ENCODE peak calls at places on chromosomes 16 and 17, in ten cellular contexts. F is tibial artery, V is BE2C, G is adrenal gland, D is neural progenitor cell, W is right atrium auricular region, E is heart right ventricle, K is kidney epithelial cell, A is AG04450, P is bronchial epithelial cell. H is an unnamed sample.

GRCh38 chr16:12320298-12320706 is 343.8 kb downstream of the SNX29 start:
- DNase-seq in P (no peak), W (no peak), G (no peak), D (no peak), E (no peak), K (peak), F (no peak), V (no peak), A (peak), H (peak)

GRCh38 chr17:66724581-66725341 is 110.2 kb upstream of the CACNG5 start:
- DNase-seq in P (no peak), A (no peak), K (no peak), V (no peak), W (no peak), D (no peak), G (no peak), E (no peak), F (no peak), H (peak)

GRCh38 chr17:75488693-75489510 is 26.4 kb downstream of the CASKIN2 start:
- DNase-seq in G (no peak), K (no peak), W (no peak), A (no peak), D (no peak), P (no peak), V (no peak), E (no peak), F (no peak), H (no peak)

GRCh38 chr17:37478187-37478586 is 11.5 kb upstream of the DUSP14 start:
- DNase-seq in F (peak), E (peak), V (no peak), W (peak), K (no peak), P (peak), A (no peak), G (no peak), D (no peak), H (peak)

GRCh38 chr17:4498461-4499397 is at the start of gene SPNS2:
- DNase-seq in W (no peak), V (peak), G (peak), F (peak), K (no peak), A (no peak), E (peak), D (peak), P (no peak), H (no peak)

GRCh38 chr17:54172654-54173316 is 350.1 kb downstream of the KIF2B start:
- DNase-seq in A (no peak), G (no peak), F (no peak), W (no peak), P (peak), D (peak), V (peak), K (no peak), E (no peak), H (peak)

GRCh38 chr17:8868529-8868951 is 1.1 kb upstream of the PIK3R6 start:
- DNase-seq in A (no peak), P (no peak), K (no peak), V (no peak), G (no peak), W (no peak), E (no peak), D (no peak), F (no peak), H (no peak)

GRCh38 chr16:81833751-81834150 is 54.7 kb downstream of the PLCG2 start:
- DNase-seq in D (no peak), P (no peak), V (no peak), K (no peak), A (no peak), E (no peak), W (no peak), G (no peak), F (no peak), H (no peak)

GRCh38 chr17:42276359-42276608 is at the start of gene STAT5B:
- DNase-seq in F (peak), A (no peak), G (peak), P (peak), K (no peak), V (peak), D (peak), W (peak), E (peak), H (peak)

GRCh38 chr16:68506331-68507053 is 32.6 kb upstream of the ZFP90 start:
- DNase-seq in W (no peak), K (no peak), A (no peak), V (no peak), F (no peak), E (no peak), D (no peak), P (no peak), G (no peak), H (no peak)

GRCh38 chr17:7579001-7579838 is at the start of gene CD68:
- DNase-seq in F (peak), A (peak), P (peak), V (peak), K (peak), E (peak), W (peak), G (peak), D (no peak), H (peak)
- H3K4me3 ChIP-seq in F (peak), A (peak), P (peak), V (no peak), K (no peak), E (no peak), W (peak), G (no peak), D (no peak), H (peak)

GRCh38 chr17:61770043-61770442 is 93.3 kb downstream of the BRIP1 start:
- DNase-seq in E (no peak), F (no peak), D (no peak), A (no peak), G (no peak), V (no peak), W (no peak), K (no peak), P (no peak), H (no peak)

GRCh38 chr17:61768405-61768804 is 94.9 kb downstream of the BRIP1 start:
- DNase-seq in P (no peak), G (no peak), V (no peak), A (no peak), K (no peak), W (no peak), E (no peak), F (no peak), D (no peak), H (no peak)

GRCh38 chr17:61764846-61765245 is 98.5 kb downstream of the BRIP1 start:
- DNase-seq in A (no peak), G (no peak), W (no peak), F (no peak), D (no peak), K (no peak), E (no peak), V (no peak), P (no peak), H (no peak)

GRCh38 chr17:61770752-61771533 is 92.4 kb downstream of the BRIP1 start:
- DNase-seq in V (no peak), W (no peak), K (no peak), E (no peak), P (no peak), F (no peak), G (no peak), A (peak), D (no peak), H (peak)

DNA sequence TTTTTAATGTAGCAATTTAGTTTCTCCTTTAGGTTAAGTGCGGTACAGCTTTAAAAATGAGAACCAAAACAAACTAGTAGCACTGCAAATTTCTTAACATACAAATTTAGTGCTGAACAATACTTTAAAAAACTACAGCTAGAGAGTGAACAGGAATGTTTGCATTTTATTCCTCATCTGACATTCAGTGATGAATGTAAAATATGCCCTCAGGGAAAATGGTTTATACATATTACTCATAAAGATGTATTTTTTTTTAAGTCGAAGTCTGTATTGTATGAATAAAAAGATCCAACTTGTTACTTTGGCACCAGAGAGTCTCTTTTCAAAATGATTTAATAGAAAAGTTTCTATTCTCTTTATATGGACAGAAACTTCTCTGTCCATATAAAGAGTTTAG is 96.8 kb downstream of the BRIP1 start:
- DNase-seq in W (no peak), K (no peak), V (no peak), P (peak), F (no peak), G (no peak), A (no peak), E (no peak), D (no peak), H (peak)
- H3K4me3 ChIP-seq in W (no peak), K (no peak), V (no peak), P (no peak), F (no peak), G (no peak), A (no peak), E (no peak), D (no peak), H (no peak)

GRCh38 chr16:25033852-25034251 is 18.7 kb upstream of the ARHGAP17 start:
- DNase-seq in F (no peak), W (no peak), D (no peak), P (no peak), K (no peak), V (no peak), A (no peak), E (no peak), G (peak), H (peak)

GRCh38 chr16:25030420-25031131 is 15.4 kb upstream of the ARHGAP17 start:
- DNase-seq in F (no peak), V (no peak), P (no peak), K (no peak), D (no peak), G (no peak), E (no peak), W (no peak), A (no peak), H (no peak)

GRCh38 chr16:25027781-25028180 is 12.6 kb upstream of the ARHGAP17 start:
- DNase-seq in P (no peak), A (no peak), W (no peak), V (no peak), E (no peak), F (no peak), G (no peak), K (no peak), D (no peak), H (no peak)

GRCh38 chr16:25031441-25032307 is 16.5 kb upstream of the ARHGAP17 start:
- DNase-seq in F (peak), P (peak), G (peak), K (peak), A (peak), W (peak), V (peak), E (peak), D (peak), H (peak)

GRCh38 chr16:25031132-25031440 is 15.9 kb upstream of the ARHGAP17 start:
- DNase-seq in F (no peak), P (no peak), W (no peak), D (no peak), K (no peak), A (no peak), V (no peak), G (no peak), E (no peak), H (no peak)
- H3K4me3 ChIP-seq in F (peak), P (no peak), W (peak), D (peak), K (peak), A (peak), V (peak), G (peak), E (peak), H (peak)

DNA sequence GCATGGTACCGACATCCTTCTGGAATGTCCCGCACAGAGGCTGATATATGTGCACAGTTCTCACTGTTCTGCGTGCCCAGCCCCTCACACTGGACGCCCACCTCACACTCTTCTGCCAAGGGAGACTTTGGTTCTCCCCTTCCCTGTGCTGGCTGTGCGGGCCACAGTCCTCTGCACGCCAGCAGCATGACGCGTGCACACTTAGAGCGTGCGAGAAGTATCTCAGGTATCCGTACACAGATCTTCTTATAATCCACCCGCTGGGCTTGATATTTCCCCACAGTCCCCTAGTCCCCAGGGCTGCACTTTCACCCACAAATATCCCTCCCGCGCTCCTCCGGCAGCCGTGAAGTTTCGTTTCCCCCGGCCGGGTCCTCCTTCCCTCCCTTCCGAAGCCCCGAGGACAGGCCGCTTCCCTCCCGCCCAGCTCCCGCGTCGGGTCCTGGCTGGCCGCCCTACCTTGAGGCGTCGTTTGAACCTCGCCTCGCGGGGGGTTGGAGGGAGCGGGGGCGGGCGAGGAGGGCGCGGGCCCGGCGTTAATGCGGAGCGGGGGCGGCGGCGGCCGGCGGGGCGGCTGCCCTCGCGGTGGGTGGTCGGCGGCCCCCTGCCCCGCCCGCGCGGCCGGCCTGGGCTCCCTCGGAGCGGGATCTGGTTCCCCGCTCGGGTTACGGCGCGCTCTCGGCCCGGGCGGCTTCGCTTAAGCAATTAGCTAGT is 5.0 kb upstream of the FOXF1 start:
- DNase-seq in E (no peak), W (no peak), P (no peak), F (no peak), V (no peak), A (no peak), K (no peak), D (peak), G (no peak), H (no peak)
- H3K4me3 ChIP-seq in E (no peak), W (no peak), P (no peak), F (no peak), V (no peak), A (peak), K (no peak), D (no peak), G (no peak), H (peak)

GRCh38 chr17:81391268-81391963 is 3.8 kb upstream of the BAHCC1 start:
- DNase-seq in F (no peak), E (peak), G (no peak), D (no peak), A (no peak), K (no peak), W (no peak), V (no peak), P (no peak), H (no peak)

GRCh38 chr17:81393684-81394376 is 1.4 kb upstream of the BAHCC1 start:
- DNase-seq in G (peak), A (peak), K (peak), F (peak), E (peak), W (peak), V (peak), D (peak), P (peak), H (peak)

GRCh38 chr17:81392909-81393654 is 2.2 kb upstream of the BAHCC1 start:
- DNase-seq in W (no peak), K (no peak), A (no peak), D (peak), E (peak), V (peak), P (no peak), F (no peak), G (no peak), H (no peak)

GRCh38 chr17:81390436-81391214 is 4.6 kb upstream of the BAHCC1 start:
- DNase-seq in W (no peak), A (no peak), V (no peak), K (no peak), D (no peak), P (no peak), G (no peak), F (no peak), E (no peak), H (no peak)

DNA sequence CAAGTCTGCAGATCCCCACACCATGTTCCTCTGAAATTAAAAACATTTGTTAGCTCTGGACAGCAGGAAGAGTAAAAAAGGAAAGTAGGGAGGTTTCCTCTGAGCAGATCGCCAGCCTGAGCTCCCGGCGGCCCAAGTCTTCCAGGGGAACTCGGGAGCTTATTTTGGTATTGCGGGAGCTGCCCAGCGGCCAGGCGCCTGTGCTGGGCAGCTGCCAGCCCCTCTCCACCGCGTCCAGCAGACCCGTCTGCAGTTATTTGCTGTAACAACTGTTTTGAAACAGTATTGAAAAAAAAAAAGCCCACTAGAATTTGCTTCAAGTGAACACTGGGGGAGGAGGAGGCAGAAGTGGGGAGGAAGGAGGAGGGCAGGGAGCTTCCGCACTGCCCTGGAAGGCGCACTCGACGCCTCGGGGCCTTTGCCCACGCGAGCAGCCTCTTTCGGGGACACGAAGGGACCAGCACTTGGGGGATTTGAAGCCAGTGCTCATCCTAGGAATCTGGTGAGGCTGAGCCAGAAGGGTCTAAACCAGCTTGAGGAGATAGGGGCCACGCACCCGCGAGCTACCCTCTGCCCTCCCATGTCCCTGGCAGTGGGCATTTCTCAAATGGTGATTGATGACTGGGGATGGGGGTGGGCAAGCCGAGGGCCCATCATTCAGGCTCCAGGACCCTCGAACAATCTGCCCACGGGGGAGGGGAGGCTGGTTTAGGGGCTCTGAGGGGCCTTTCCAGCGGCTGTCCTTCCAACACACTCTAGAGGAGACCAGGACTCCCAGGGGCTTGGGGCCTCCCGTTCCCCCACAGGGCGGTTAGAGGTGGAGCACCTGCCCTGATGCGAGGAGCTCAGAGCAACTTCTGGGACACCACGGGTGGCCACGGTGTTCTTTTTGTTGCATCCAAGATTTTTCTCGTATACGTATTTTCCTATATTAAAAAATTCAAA is 3.0 kb upstream of the BAHCC1 start:
- DNase-seq in A (no peak), D (no peak), E (peak), G (no peak), F (peak), W (no peak), V (no peak), K (no peak), P (no peak), H (peak)
- H3K4me3 ChIP-seq in A (peak), D (peak), E (peak), G (peak), F (peak), W (peak), V (peak), K (peak), P (peak), H (peak)

GRCh38 chr17:58325289-58325726 is 3.3 kb downstream of the TSPOAP1 start:
- DNase-seq in P (no peak), W (no peak), F (no peak), G (peak), E (no peak), D (peak), K (no peak), A (no peak), V (peak), H (no peak)

GRCh38 chr17:58321571-58322525 is 6.7 kb downstream of the TSPOAP1 start:
- DNase-seq in P (no peak), E (no peak), A (no peak), F (no peak), K (no peak), W (no peak), V (no peak), D (no peak), G (no peak), H (no peak)

GRCh38 chr17:58322581-58323419 is 5.8 kb downstream of the TSPOAP1 start:
- DNase-seq in F (no peak), E (no peak), K (no peak), V (no peak), D (no peak), W (no peak), A (no peak), G (no peak), P (no peak), H (no peak)

GRCh38 chr17:58324409-58325288 is 3.9 kb downstream of the TSPOAP1 start:
- DNase-seq in D (peak), K (no peak), G (peak), V (peak), P (no peak), E (peak), W (no peak), F (no peak), A (no peak), H (no peak)

DNA sequence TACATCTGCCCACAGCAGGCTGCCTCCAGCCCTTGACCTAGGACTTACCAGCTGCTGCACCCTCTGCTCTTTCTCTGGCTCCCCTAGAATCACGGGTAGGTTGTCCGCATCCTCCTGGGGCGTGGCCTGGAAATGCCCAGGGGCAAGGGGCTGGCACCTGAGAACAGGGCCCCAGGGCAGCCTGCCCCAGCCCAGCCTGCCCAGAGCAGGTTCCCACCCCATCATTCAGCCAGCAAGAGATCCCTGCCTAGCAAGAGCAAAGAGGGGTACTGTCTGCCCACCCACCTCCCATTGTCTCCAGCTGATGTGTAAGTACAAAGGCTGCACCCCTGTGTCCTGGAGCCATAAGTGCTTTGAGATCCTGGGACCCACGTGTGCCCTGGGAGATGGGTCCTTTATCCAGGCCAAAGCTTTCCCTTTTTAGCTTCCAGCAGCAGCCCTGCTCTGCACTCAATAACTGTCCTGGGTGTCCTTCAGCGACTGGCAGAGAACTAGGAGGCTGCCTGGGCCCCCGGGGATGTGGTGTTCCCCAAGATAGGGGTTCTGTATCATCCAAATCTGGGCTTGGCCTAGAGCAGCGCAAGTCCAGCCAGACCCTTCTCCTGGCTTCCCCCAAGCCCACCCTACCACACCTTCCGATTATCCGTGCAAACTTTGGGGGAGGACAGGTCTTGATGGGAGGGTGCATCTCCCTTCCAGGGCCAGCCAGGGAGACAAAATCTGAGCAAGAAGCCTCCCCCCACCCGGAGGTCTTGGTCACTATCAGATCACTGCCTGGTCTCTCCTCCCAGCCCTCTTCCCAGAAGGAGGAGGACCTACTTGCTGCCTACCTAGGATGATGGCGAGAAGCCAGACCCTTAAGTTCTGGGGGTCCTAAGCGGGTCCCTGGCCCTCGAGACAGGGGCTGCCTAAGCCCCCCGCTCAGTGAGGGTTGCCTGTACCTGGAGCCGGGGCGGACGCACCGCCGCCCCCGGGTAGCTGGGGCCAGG is 4.9 kb downstream of the TSPOAP1 start:
- DNase-seq in W (no peak), F (no peak), E (no peak), D (no peak), A (no peak), P (no peak), K (no peak), V (no peak), G (no peak), H (no peak)
- H3K4me3 ChIP-seq in W (peak), F (peak), E (peak), D (peak), A (peak), P (no peak), K (peak), V (peak), G (peak), H (no peak)

GRCh38 chr16:70685938-70686375 is at the start of gene MTSS2:
- DNase-seq in P (peak), V (peak), K (no peak), E (peak), W (peak), G (peak), A (peak), F (peak), D (peak), H (peak)
- H3K4me3 ChIP-seq in P (peak), V (peak), K (peak), E (peak), W (peak), G (peak), A (peak), F (peak), D (peak), H (peak)